ENCODE peak calls at places on chromosome 20, in five cellular contexts. One of them, this sample, is unnamed.

GRCh38 chr20:64056889-64057627 is 5.9 kb upstream of the TCEA2 start:
- DNase-seq in T-helper 2 cell: peak
- DNase-seq in BJ: no peak
- DNase-seq in AG08396: no peak
- DNase-seq in bronchial epithelial cell: no peak
- DNase-seq in this sample: no peak

GRCh38 chr20:32130352-32130751 is 20.8 kb downstream of the TM9SF4 start:
- DNase-seq in T-helper 2 cell: no peak
- DNase-seq in BJ: no peak
- DNase-seq in AG08396: no peak
- DNase-seq in bronchial epithelial cell: no peak
- DNase-seq in this sample: no peak

GRCh38 chr20:433300-433975 is 25.3 kb downstream of the RBCK1 start:
- DNase-seq in T-helper 2 cell: peak
- DNase-seq in BJ: no peak
- DNase-seq in AG08396: no peak
- DNase-seq in bronchial epithelial cell: peak
- DNase-seq in this sample: peak

GRCh38 chr20:20459726-20460125 is 91.8 kb downstream of the INSM1 start:
- DNase-seq in T-helper 2 cell: no peak
- DNase-seq in BJ: no peak
- DNase-seq in AG08396: no peak
- DNase-seq in bronchial epithelial cell: no peak
- DNase-seq in this sample: no peak

GRCh38 chr20:4813839-4814695 is 92.4 kb downstream of the PRND start:
- DNase-seq in T-helper 2 cell: peak
- DNase-seq in BJ: no peak
- DNase-seq in AG08396: no peak
- DNase-seq in bronchial epithelial cell: peak
- DNase-seq in this sample: no peak

GRCh38 chr20:53884859-53885654 is 185.3 kb downstream of the BCAS1 start:
- DNase-seq in T-helper 2 cell: no peak
- DNase-seq in BJ: no peak
- DNase-seq in AG08396: no peak
- DNase-seq in bronchial epithelial cell: peak
- DNase-seq in this sample: no peak

GRCh38 chr20:45890077-45890996 is 671 bp downstream of the NEURL2 start:
- DNase-seq in T-helper 2 cell: no peak
- DNase-seq in BJ: no peak
- DNase-seq in AG08396: peak
- DNase-seq in bronchial epithelial cell: peak
- DNase-seq in this sample: no peak

GRCh38 chr20:45874576-45874975 is 6.5 kb upstream of the ZSWIM1 start:
- DNase-seq in T-helper 2 cell: no peak
- DNase-seq in BJ: no peak
- DNase-seq in AG08396: no peak
- DNase-seq in bronchial epithelial cell: no peak
- DNase-seq in this sample: no peak

GRCh38 chr20:4808872-4809271 is 87.2 kb downstream of the PRND start:
- DNase-seq in T-helper 2 cell: no peak
- DNase-seq in BJ: no peak
- DNase-seq in AG08396: peak
- DNase-seq in bronchial epithelial cell: no peak
- DNase-seq in this sample: no peak

GRCh38 chr20:58891686-58892125 is 39.2 kb downstream of the GNAS start:
- DNase-seq in T-helper 2 cell: peak
- DNase-seq in BJ: no peak
- DNase-seq in AG08396: peak
- DNase-seq in bronchial epithelial cell: no peak
- DNase-seq in this sample: no peak

GRCh38 chr20:63124092-63124781 is 91.7 kb downstream of the YTHDF1 start:
- DNase-seq in T-helper 2 cell: no peak
- DNase-seq in BJ: no peak
- DNase-seq in AG08396: peak
- DNase-seq in bronchial epithelial cell: no peak
- DNase-seq in this sample: peak

GRCh38 chr20:48761023-48761785 is 66.6 kb downstream of the PREX1 start:
- DNase-seq in T-helper 2 cell: peak
- DNase-seq in BJ: no peak
- DNase-seq in AG08396: no peak
- DNase-seq in bronchial epithelial cell: no peak
- DNase-seq in this sample: peak

GRCh38 chr20:25237610-25238318 is 10.1 kb upstream of the PYGB start:
- DNase-seq in T-helper 2 cell: peak
- DNase-seq in BJ: peak
- DNase-seq in AG08396: peak
- DNase-seq in bronchial epithelial cell: peak
- DNase-seq in this sample: peak

GRCh38 chr20:4835244-4836177 is 113.8 kb downstream of the PRND start:
- DNase-seq in T-helper 2 cell: no peak
- DNase-seq in BJ: no peak
- DNase-seq in AG08396: peak
- DNase-seq in bronchial epithelial cell: no peak
- DNase-seq in this sample: no peak

GRCh38 chr20:31608256-31608980 is 3.3 kb downstream of the ID1 start:
- DNase-seq in T-helper 2 cell: no peak
- DNase-seq in BJ: no peak
- DNase-seq in AG08396: peak
- DNase-seq in bronchial epithelial cell: peak
- DNase-seq in this sample: no peak

GRCh38 chr20:50115591-50116367 is 2.8 kb upstream of the UBE2V1 start:
- DNase-seq in T-helper 2 cell: peak
- DNase-seq in BJ: peak
- DNase-seq in AG08396: peak
- DNase-seq in bronchial epithelial cell: peak
- DNase-seq in this sample: peak

GRCh38 chr20:31718952-31719643 is 3.6 kb downstream of the BCL2L1 start:
- DNase-seq in T-helper 2 cell: peak
- DNase-seq in BJ: no peak
- DNase-seq in AG08396: no peak
- DNase-seq in bronchial epithelial cell: peak
- DNase-seq in this sample: no peak

GRCh38 chr20:47506335-47506734 is 4.6 kb downstream of the NCOA3 start:
- DNase-seq in T-helper 2 cell: no peak
- DNase-seq in BJ: no peak
- DNase-seq in AG08396: no peak
- DNase-seq in bronchial epithelial cell: no peak
- DNase-seq in this sample: no peak

GRCh38 chr20:11328839-11329238 is 588.9 kb upstream of the BTBD3 start:
- DNase-seq in T-helper 2 cell: no peak
- DNase-seq in BJ: no peak
- DNase-seq in AG08396: no peak
- DNase-seq in bronchial epithelial cell: peak
- DNase-seq in this sample: no peak

GRCh38 chr20:64146936-64147451 is 17.3 kb upstream of the MYT1 start:
- DNase-seq in T-helper 2 cell: no peak
- DNase-seq in BJ: no peak
- DNase-seq in AG08396: no peak
- DNase-seq in bronchial epithelial cell: no peak
- DNase-seq in this sample: peak

GRCh38 chr20:35551485-35551884 is 9.6 kb downstream of the ERGIC3 start:
- DNase-seq in T-helper 2 cell: no peak
- DNase-seq in BJ: no peak
- DNase-seq in AG08396: no peak
- DNase-seq in bronchial epithelial cell: no peak
- DNase-seq in this sample: no peak

GRCh38 chr20:51534764-51535386 is 7.6 kb downstream of the NFATC2 start:
- DNase-seq in T-helper 2 cell: peak
- DNase-seq in BJ: no peak
- DNase-seq in AG08396: no peak
- DNase-seq in bronchial epithelial cell: no peak
- DNase-seq in this sample: no peak

GRCh38 chr20:63024573-63025392 is 18.0 kb upstream of the BHLHE23 start:
- DNase-seq in T-helper 2 cell: no peak
- DNase-seq in BJ: no peak
- DNase-seq in AG08396: no peak
- DNase-seq in bronchial epithelial cell: no peak
- DNase-seq in this sample: peak

GRCh38 chr20:50746138-50746940 is 15.0 kb downstream of the PARD6B start:
- DNase-seq in T-helper 2 cell: peak
- DNase-seq in BJ: no peak
- DNase-seq in AG08396: no peak
- DNase-seq in bronchial epithelial cell: no peak
- DNase-seq in this sample: no peak

GRCh38 chr20:17634666-17635319 is 47.2 kb downstream of the RRBP1 start:
- DNase-seq in T-helper 2 cell: no peak
- DNase-seq in BJ: no peak
- DNase-seq in AG08396: no peak
- DNase-seq in bronchial epithelial cell: no peak
- DNase-seq in this sample: no peak

GRCh38 chr20:35251613-35251940 is 25.1 kb downstream of the MMP24 start:
- DNase-seq in T-helper 2 cell: no peak
- DNase-seq in BJ: no peak
- DNase-seq in AG08396: no peak
- DNase-seq in bronchial epithelial cell: no peak
- DNase-seq in this sample: no peak

GRCh38 chr20:12383770-12384304 is 466.1 kb downstream of the BTBD3 start:
- DNase-seq in T-helper 2 cell: no peak
- DNase-seq in BJ: no peak
- DNase-seq in AG08396: no peak
- DNase-seq in bronchial epithelial cell: peak
- DNase-seq in this sample: no peak

GRCh38 chr20:58111340-58112016 is 117.0 kb downstream of the ANKRD60 start:
- DNase-seq in T-helper 2 cell: no peak
- DNase-seq in BJ: no peak
- DNase-seq in AG08396: no peak
- DNase-seq in bronchial epithelial cell: no peak
- DNase-seq in this sample: no peak

GRCh38 chr20:36812601-36813000 is 39.0 kb upstream of the DSN1 start:
- DNase-seq in T-helper 2 cell: no peak
- DNase-seq in BJ: no peak
- DNase-seq in AG08396: no peak
- DNase-seq in bronchial epithelial cell: no peak
- DNase-seq in this sample: no peak

GRCh38 chr20:35849726-35850125 is 77.9 kb downstream of the PHF20 start:
- DNase-seq in T-helper 2 cell: no peak
- DNase-seq in BJ: no peak
- DNase-seq in AG08396: no peak
- DNase-seq in bronchial epithelial cell: no peak
- DNase-seq in this sample: no peak

GRCh38 chr20:48278961-48279481 is 493.7 kb upstream of the SULF2 start:
- DNase-seq in T-helper 2 cell: no peak
- DNase-seq in BJ: no peak
- DNase-seq in AG08396: no peak
- DNase-seq in bronchial epithelial cell: peak
- DNase-seq in this sample: no peak

GRCh38 chr20:5703542-5704215 is 46.5 kb upstream of the SHLD1 start:
- DNase-seq in T-helper 2 cell: no peak
- DNase-seq in BJ: no peak
- DNase-seq in AG08396: no peak
- DNase-seq in bronchial epithelial cell: no peak
- DNase-seq in this sample: no peak

GRCh38 chr20:8662433-8662954 is 406.4 kb upstream of the PLCB4 start:
- DNase-seq in T-helper 2 cell: peak
- DNase-seq in BJ: no peak
- DNase-seq in AG08396: no peak
- DNase-seq in bronchial epithelial cell: no peak
- DNase-seq in this sample: no peak